ENCODE peak calls at places on chromosomes 1 and 21, in eight cellular contexts. S, D, P, L, Y, B, C and Q are unnamed samples.

GRCh38 chr1:2239384-2239985 is 11.4 kb downstream of the SKI start:
- DNase-seq in D (no peak), B (no peak), C (peak; percentile 49), L (peak; percentile 36), P (no peak), S (no peak), Y (no peak), Q (no peak)

GRCh38 chr21:42385619-42386018 is 10.2 kb downstream of the TMPRSS3 start:
- DNase-seq in S (no peak), C (no peak), L (no peak), Y (peak; percentile 62), D (no peak), B (no peak), P (no peak), Q (no peak)

GRCh38 chr1:975896-976683 is 5.8 kb downstream of the PERM1 start:
- DNase-seq in C (peak; percentile 85), Y (peak; percentile 39), L (peak; percentile 51), P (no peak), S (peak; percentile 36), B (peak; percentile 92), D (peak; percentile 84), Q (peak; percentile 41)

GRCh38 chr1:37850352-37850955 is 8.9 kb downstream of the MTF1 start:
- DNase-seq in B (no peak), C (no peak), D (no peak), S (peak; percentile 19), L (no peak), P (no peak), Y (no peak), Q (no peak)

GRCh38 chr1:210635108-210635507 is 306.4 kb downstream of the HHAT start:
- DNase-seq in C (no peak), Y (no peak), B (no peak), D (no peak), S (no peak), L (no peak), P (no peak), Q (no peak)

GRCh38 chr1:177877086-177877485 is 92.8 kb downstream of the SEC16B start:
- DNase-seq in B (no peak), P (no peak), Y (no peak), C (no peak), L (no peak), D (no peak), S (no peak), Q (no peak)

GRCh38 chr1:179781962-179782361 is 38.9 kb downstream of the FAM163A start:
- DNase-seq in P (no peak), L (no peak), Y (no peak), D (no peak), B (peak; percentile 83), S (peak; percentile 50), C (no peak), Q (no peak)

GRCh38 chr1:73044241-73044640 is 761.9 kb upstream of the NEGR1 start:
- DNase-seq in B (no peak), Y (no peak), L (no peak), C (no peak), D (no peak), S (no peak), P (no peak), Q (no peak)

GRCh38 chr1:48572632-48573258 is 100.7 kb upstream of the SPATA6 start:
- DNase-seq in B (peak; percentile 80), S (peak; percentile 23), P (no peak), C (peak; percentile 80), D (peak; percentile 42), L (peak; percentile 37), Y (peak; percentile 38), Q (peak; percentile 35)

GRCh38 chr1:184974086-184974836 is at the start of gene NIBAN1:
- DNase-seq in B (peak; percentile 80), Y (no peak), L (peak; percentile 52), D (peak; percentile 48), P (no peak), S (peak; percentile 47), C (peak; percentile 85), Q (peak; percentile 15)

GRCh38 chr1:22406722-22407495 is 44.7 kb upstream of the ZBTB40 start:
- DNase-seq in Y (no peak), P (no peak), D (no peak), B (no peak), C (no peak), S (peak; percentile 10), L (no peak), Q (no peak)

GRCh38 chr1:226364129-226364899 is 43.6 kb downstream of the PARP1 start:
- DNase-seq in P (no peak), L (no peak), B (peak; percentile 82), C (no peak), S (peak; percentile 21), Y (no peak), D (no peak), Q (no peak)

GRCh38 chr1:226362891-226363447 is 44.9 kb downstream of the PARP1 start:
- DNase-seq in Y (no peak), B (no peak), P (no peak), L (no peak), C (no peak), D (no peak), S (no peak), Q (no peak)

GRCh38 chr1:226366290-226366689 is 41.6 kb downstream of the PARP1 start:
- DNase-seq in L (no peak), S (peak; percentile 30), Y (no peak), D (no peak), B (peak; percentile 40), C (no peak), P (no peak), Q (no peak)

GRCh38 chr1:226365166-226365565 is 42.7 kb downstream of the PARP1 start:
- DNase-seq in Y (no peak), S (no peak), P (no peak), B (peak; percentile 57), L (no peak), C (no peak), D (no peak), Q (no peak)

DNA sequence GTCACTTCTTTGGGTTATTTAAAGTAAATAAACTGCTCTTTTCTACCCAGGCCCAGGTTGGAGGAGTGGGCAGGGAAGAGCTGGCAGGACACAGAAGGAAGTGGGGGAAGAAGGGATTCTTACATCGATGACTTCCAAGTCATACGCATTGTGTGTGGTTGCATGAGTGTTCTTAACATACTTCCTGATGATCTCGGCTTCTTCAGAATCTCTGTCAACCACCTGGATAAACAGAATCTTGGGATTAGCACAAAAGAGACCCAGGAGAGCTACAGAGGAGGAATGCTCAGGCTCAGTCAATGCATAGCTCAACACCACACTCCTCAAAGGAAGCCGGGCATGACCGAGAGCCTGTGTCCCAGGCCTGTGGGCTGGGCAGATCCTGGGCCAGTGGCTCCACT is 42.1 kb downstream of the PARP1 start:
- DNase-seq in L (no peak), P (no peak), S (peak; percentile 86), Y (no peak), C (no peak), B (no peak), D (no peak), Q (no peak)
- TF ChIP-seq RAD21 in L (no peak), P (no peak), S (no peak), Y (no peak), C (no peak), B (no peak), D (no peak), Q (no peak)

GRCh38 chr1:242703467-242703866 is 179.0 kb upstream of the PLD5 start:
- DNase-seq in P (no peak), L (no peak), B (no peak), D (no peak), S (no peak), C (no peak), Y (no peak), Q (no peak)
- TF ChIP-seq RAD21 in P (no peak), L (no peak), B (no peak), D (no peak), S (no peak), C (no peak), Y (no peak), Q (no peak)

GRCh38 chr1:171717080-171717479 is 24.8 kb downstream of the VAMP4 start:
- DNase-seq in Y (no peak), S (peak; percentile 25), B (no peak), C (no peak), D (no peak), L (no peak), P (no peak), Q (no peak)
- TF ChIP-seq RAD21 in Y (no peak), S (no peak), B (no peak), C (no peak), D (no peak), L (no peak), P (no peak), Q (no peak)

GRCh38 chr1:176543360-176544136 is 80.6 kb downstream of the PAPPA2 start:
- DNase-seq in Y (no peak), L (no peak), C (no peak), B (no peak), S (no peak), D (no peak), P (no peak), Q (no peak)
- TF ChIP-seq RAD21 in Y (no peak), L (no peak), C (no peak), B (no peak), S (no peak), D (no peak), P (no peak), Q (no peak)

DNA sequence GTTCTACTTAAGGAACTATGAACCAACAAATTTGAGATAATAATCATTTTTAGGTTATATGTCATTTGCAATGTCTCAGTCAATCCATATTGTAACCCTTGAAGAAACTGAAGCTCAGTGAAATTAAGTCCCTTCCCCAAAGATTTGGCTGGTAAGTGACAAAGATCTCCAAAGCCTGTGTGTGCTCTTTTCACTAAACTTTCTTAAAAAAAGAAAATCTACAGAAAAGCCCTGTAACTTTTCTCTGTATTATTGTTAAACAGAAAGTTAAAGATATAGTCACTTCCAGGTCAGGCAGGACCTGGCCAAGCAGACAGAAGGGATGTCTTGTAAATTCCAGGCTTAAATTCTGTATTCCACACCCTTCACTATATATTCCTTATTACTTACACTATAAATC is 1.5 kb downstream of the LIX1L start:
- DNase-seq in D (no peak), C (no peak), B (no peak), Y (no peak), L (no peak), S (no peak), P (no peak), Q (no peak)
- TF ChIP-seq RAD21 in D (no peak), C (no peak), B (no peak), Y (no peak), L (no peak), S (no peak), P (no peak), Q (no peak)